ENCODE peak calls at places on chromosomes 6 and 20, in six cellular contexts. One of them, this sample, is unnamed.

GRCh38 chr6:109454483-109455160 is 950 bp downstream of the MICAL1 start:
- DNase-seq in endothelial cell of umbilical vein: no peak
- DNase-seq in K562: no peak
- DNase-seq in GM12878: peak; percentile 48
- DNase-seq in A549: no peak
- DNase-seq in HepG2: no peak
- DNase-seq in this sample: peak; percentile 93

GRCh38 chr20:59561228-59561605 is 43.1 kb upstream of the PHACTR3 start:
- DNase-seq in endothelial cell of umbilical vein: no peak
- DNase-seq in K562: no peak
- DNase-seq in GM12878: no peak
- DNase-seq in A549: no peak
- DNase-seq in HepG2: no peak
- DNase-seq in this sample: no peak

GRCh38 chr20:20668639-20669038 is 43.8 kb downstream of the RALGAPA2 start:
- DNase-seq in endothelial cell of umbilical vein: no peak
- DNase-seq in K562: no peak
- DNase-seq in GM12878: peak; percentile 71
- DNase-seq in A549: no peak
- DNase-seq in HepG2: no peak
- DNase-seq in this sample: peak; percentile 81

GRCh38 chr20:62118113-62119043 is 3.9 kb upstream of the LSM14B start:
- DNase-seq in endothelial cell of umbilical vein: no peak
- DNase-seq in K562: no peak
- DNase-seq in GM12878: no peak
- DNase-seq in A549: no peak
- DNase-seq in HepG2: no peak
- DNase-seq in this sample: no peak

GRCh38 chr6:128768187-128768586 is 114.8 kb upstream of the LAMA2 start:
- DNase-seq in endothelial cell of umbilical vein: no peak
- DNase-seq in K562: no peak
- DNase-seq in GM12878: no peak
- DNase-seq in A549: no peak
- DNase-seq in HepG2: no peak
- DNase-seq in this sample: no peak

GRCh38 chr6:85118233-85118632 is 331.6 kb upstream of the NT5E start:
- DNase-seq in endothelial cell of umbilical vein: no peak
- DNase-seq in K562: peak; percentile 10
- DNase-seq in GM12878: no peak
- DNase-seq in A549: no peak
- DNase-seq in HepG2: no peak
- DNase-seq in this sample: peak; percentile 8

GRCh38 chr20:53642196-53643030 is 48.8 kb upstream of the ZNF217 start:
- DNase-seq in endothelial cell of umbilical vein: no peak
- DNase-seq in K562: peak; percentile 80
- DNase-seq in GM12878: no peak
- DNase-seq in A549: peak; percentile 81
- DNase-seq in HepG2: peak; percentile 99
- DNase-seq in this sample: peak; percentile 96

GRCh38 chr20:31712112-31712553 is 10.5 kb downstream of the BCL2L1 start:
- DNase-seq in endothelial cell of umbilical vein: no peak
- DNase-seq in K562: peak; percentile 38
- DNase-seq in GM12878: no peak
- DNase-seq in A549: no peak
- DNase-seq in HepG2: peak; percentile 62
- DNase-seq in this sample: no peak

GRCh38 chr6:146598785-146599405 is at the start of gene ADGB:
- DNase-seq in endothelial cell of umbilical vein: peak; percentile 46
- DNase-seq in K562: peak; percentile 76
- DNase-seq in GM12878: no peak
- DNase-seq in A549: peak; percentile 15
- DNase-seq in HepG2: peak; percentile 36
- DNase-seq in this sample: peak; percentile 86

GRCh38 chr6:10418862-10419748 is 4.2 kb upstream of the TFAP2A start:
- DNase-seq in endothelial cell of umbilical vein: no peak
- DNase-seq in K562: peak; percentile 71
- DNase-seq in GM12878: no peak
- DNase-seq in A549: no peak
- DNase-seq in HepG2: no peak
- DNase-seq in this sample: peak; percentile 97

GRCh38 chr6:119350202-119351004 is 842 bp upstream of the MAN1A1 start:
- DNase-seq in endothelial cell of umbilical vein: peak; percentile 66
- DNase-seq in K562: peak; percentile 13
- DNase-seq in GM12878: no peak
- DNase-seq in A549: no peak
- DNase-seq in HepG2: peak; percentile 33
- DNase-seq in this sample: peak; percentile 14

GRCh38 chr6:48078092-48078491 is 32.9 kb downstream of the PTCHD4 start:
- DNase-seq in endothelial cell of umbilical vein: no peak
- DNase-seq in K562: no peak
- DNase-seq in GM12878: no peak
- DNase-seq in A549: no peak
- DNase-seq in HepG2: no peak
- DNase-seq in this sample: no peak

GRCh38 chr20:6360766-6361165 is 237.9 kb upstream of the FERMT1 start:
- DNase-seq in endothelial cell of umbilical vein: no peak
- DNase-seq in K562: no peak
- DNase-seq in GM12878: no peak
- DNase-seq in A549: no peak
- DNase-seq in HepG2: no peak
- DNase-seq in this sample: no peak

GRCh38 chr6:163392533-163392932 is 22.0 kb upstream of the QKI start:
- DNase-seq in endothelial cell of umbilical vein: peak; percentile 71
- DNase-seq in K562: peak; percentile 46
- DNase-seq in GM12878: no peak
- DNase-seq in A549: no peak
- DNase-seq in HepG2: no peak
- DNase-seq in this sample: peak; percentile 46

GRCh38 chr6:42260972-42261371 is 43.3 kb upstream of the MRPS10 start:
- DNase-seq in endothelial cell of umbilical vein: no peak
- DNase-seq in K562: peak; percentile 80
- DNase-seq in GM12878: no peak
- DNase-seq in A549: peak; percentile 52
- DNase-seq in HepG2: no peak
- DNase-seq in this sample: peak; percentile 65

GRCh38 chr6:11762782-11763459 is 15.7 kb downstream of the ADTRP start:
- DNase-seq in endothelial cell of umbilical vein: peak; percentile 34
- DNase-seq in K562: no peak
- DNase-seq in GM12878: no peak
- DNase-seq in A549: no peak
- DNase-seq in HepG2: no peak
- DNase-seq in this sample: no peak

GRCh38 chr6:111992851-111993250 is 61.1 kb upstream of the CCN6 start:
- DNase-seq in endothelial cell of umbilical vein: peak; percentile 59
- DNase-seq in K562: no peak
- DNase-seq in GM12878: no peak
- DNase-seq in A549: no peak
- DNase-seq in HepG2: no peak
- DNase-seq in this sample: peak; percentile 56

GRCh38 chr6:24205020-24205492 is 79.0 kb downstream of the NRSN1 start:
- DNase-seq in endothelial cell of umbilical vein: peak; percentile 65
- DNase-seq in K562: peak; percentile 16
- DNase-seq in GM12878: peak; percentile 24
- DNase-seq in A549: peak; percentile 6
- DNase-seq in HepG2: peak; percentile 59
- DNase-seq in this sample: peak; percentile 51

GRCh38 chr6:1497593-1498105 is 108.3 kb downstream of the FOXF2 start:
- DNase-seq in endothelial cell of umbilical vein: no peak
- DNase-seq in K562: no peak
- DNase-seq in GM12878: no peak
- DNase-seq in A549: no peak
- DNase-seq in HepG2: no peak
- DNase-seq in this sample: no peak

GRCh38 chr6:136767583-136768307 is 24.5 kb downstream of the MAP3K5 start:
- DNase-seq in endothelial cell of umbilical vein: no peak
- DNase-seq in K562: no peak
- DNase-seq in GM12878: no peak
- DNase-seq in A549: no peak
- DNase-seq in HepG2: no peak
- DNase-seq in this sample: peak; percentile 68

DNA sequence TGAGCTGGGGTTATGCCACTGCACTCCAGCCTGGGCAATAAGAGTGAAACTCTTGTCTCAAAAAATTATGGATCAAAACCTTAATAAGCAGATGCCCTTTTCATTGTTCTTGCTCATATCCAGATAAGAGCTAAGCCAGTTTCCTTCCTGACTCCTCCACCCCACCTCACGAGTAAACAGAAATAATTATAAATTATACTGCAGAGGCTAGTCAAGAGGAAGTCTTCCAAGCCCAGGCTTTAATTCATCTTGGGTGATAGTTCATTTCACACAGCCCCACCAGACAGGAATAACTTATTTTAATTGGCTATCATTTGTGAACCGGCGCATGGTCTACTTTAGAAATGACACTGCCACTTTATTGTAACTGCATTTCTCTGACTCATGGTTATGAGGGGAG is 102.0 kb downstream of the BTBD3 start:
- DNase-seq in endothelial cell of umbilical vein: peak; percentile 39
- DNase-seq in K562: no peak
- DNase-seq in GM12878: no peak
- DNase-seq in A549: no peak
- DNase-seq in HepG2: no peak
- DNase-seq in this sample: no peak
- H3K4me3 ChIP-seq in endothelial cell of umbilical vein: no peak overlapping the region
- H3K4me3 ChIP-seq in K562: no peak overlapping the region
- H3K4me3 ChIP-seq in GM12878: no peak overlapping the region
- H3K4me3 ChIP-seq in A549: no peak overlapping the region
- H3K4me3 ChIP-seq in HepG2: no peak overlapping the region
- H3K4me3 ChIP-seq in this sample: no peak overlapping the region

GRCh38 chr6:34919651-34920050 is 30.6 kb downstream of the ANKS1A start:
- DNase-seq in endothelial cell of umbilical vein: peak; percentile 58
- DNase-seq in K562: no peak
- DNase-seq in GM12878: no peak
- DNase-seq in A549: no peak
- DNase-seq in HepG2: no peak
- DNase-seq in this sample: peak; percentile 32
- TF ChIP-seq MAX in endothelial cell of umbilical vein: no peak
- TF ChIP-seq MAX in K562: no peak
- TF ChIP-seq MAX in GM12878: no peak
- TF ChIP-seq MAX in A549: no peak
- TF ChIP-seq MAX in HepG2: no peak
- TF ChIP-seq MAX in this sample: no peak

GRCh38 chr20:41277049-41277448 is 40.5 kb downstream of the ZHX3 start:
- DNase-seq in endothelial cell of umbilical vein: no peak
- DNase-seq in K562: no peak
- DNase-seq in GM12878: no peak
- DNase-seq in A549: no peak
- DNase-seq in HepG2: no peak
- DNase-seq in this sample: no peak
- TF ChIP-seq MYC in endothelial cell of umbilical vein: no peak
- TF ChIP-seq MYC in K562: no peak
- TF ChIP-seq MYC in GM12878: no peak
- TF ChIP-seq MYC in A549: no peak
- TF ChIP-seq MYC in HepG2: no peak
- TF ChIP-seq MYC in this sample: no peak

DNA sequence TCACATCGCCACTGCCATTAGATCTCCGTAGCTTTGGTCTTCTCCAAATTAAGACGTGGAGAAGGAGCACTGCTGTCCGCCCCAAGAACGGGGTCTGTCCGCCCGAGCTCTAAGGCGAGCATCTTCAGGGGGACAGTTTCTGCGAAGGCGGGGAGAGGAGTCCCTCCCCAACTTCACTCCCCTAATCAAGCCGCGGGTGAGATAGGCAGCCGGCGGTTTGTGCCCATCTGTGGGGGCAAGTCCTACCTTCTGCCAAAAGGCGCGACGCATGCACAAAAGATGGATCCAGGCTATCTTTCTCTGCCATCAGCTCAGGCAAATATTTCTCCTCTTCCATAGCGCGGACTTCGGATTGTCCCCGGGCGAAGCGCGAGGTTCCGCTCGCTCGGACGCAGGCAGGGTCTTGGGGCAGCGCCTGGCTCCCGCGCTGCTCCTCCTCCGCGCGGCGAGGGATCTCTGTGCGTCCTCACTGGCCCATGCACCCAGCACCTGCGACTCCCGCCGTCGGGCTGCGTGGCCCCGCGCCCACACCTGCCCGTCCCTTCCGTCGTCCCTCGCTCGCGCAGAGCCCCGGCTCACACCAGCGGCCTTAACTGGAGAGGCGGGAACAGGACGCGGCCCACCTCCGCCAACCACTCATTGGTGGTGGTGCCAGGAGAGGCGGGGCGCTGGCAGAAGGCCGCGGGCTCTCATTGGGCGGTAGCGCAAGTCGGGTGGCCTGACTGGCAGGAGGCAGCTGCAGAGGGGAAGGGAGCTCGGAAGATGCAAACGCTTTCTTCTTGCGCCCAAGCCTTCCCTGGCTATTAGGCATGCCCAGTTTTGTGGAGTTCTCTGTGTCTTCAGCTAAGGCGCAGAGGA is at the start of gene KHDRBS2:
- DNase-seq in endothelial cell of umbilical vein: no peak
- DNase-seq in K562: no peak
- DNase-seq in GM12878: peak; percentile 31
- DNase-seq in A549: peak; percentile 1
- DNase-seq in HepG2: peak; percentile 3
- DNase-seq in this sample: no peak
- H3K4me3 ChIP-seq in endothelial cell of umbilical vein: no peak within 1 kb of the TSS
- H3K4me3 ChIP-seq in K562: no peak within 1 kb of the TSS
- H3K4me3 ChIP-seq in GM12878: peak within 1 kb of the TSS; percentile 67
- H3K4me3 ChIP-seq in A549: peak within 1 kb of the TSS; percentile 8
- H3K4me3 ChIP-seq in HepG2: no peak within 1 kb of the TSS
- H3K4me3 ChIP-seq in this sample: no peak within 1 kb of the TSS

This sample was measured in NB4.